ENCODE peak calls at places on chromosome 7, in ten cellular contexts. Z, D, U, N, C, K, H, I, A and S are unnamed samples.

GRCh38 chr7:92810242-92810611 is 26.1 kb downstream of the CDK6 start:
- DNase-seq in Z (no peak), D (no peak), U (no peak), N (no peak), C (peak), K (no peak), H (no peak), I (no peak), A (no peak), S (no peak)

GRCh38 chr7:2030475-2031456 is 202.0 kb downstream of the MAD1L1 start:
- DNase-seq in Z (no peak), D (no peak), U (peak), N (no peak), C (no peak), K (no peak), H (no peak), I (no peak), A (no peak), S (no peak)

GRCh38 chr7:144087230-144087629 is 1.2 kb downstream of the OR2A12 start:
- DNase-seq in Z (no peak), D (no peak), U (no peak), N (no peak), C (no peak), K (no peak), H (no peak), I (no peak), A (no peak), S (no peak)

GRCh38 chr7:39952791-39953190 is 2.7 kb downstream of the CDK13 start:
- DNase-seq in Z (no peak), D (no peak), U (no peak), N (no peak), C (peak), K (no peak), H (no peak), I (no peak), A (peak), S (no peak)

GRCh38 chr7:137846588-137847417 is at the start of gene DGKI:
- DNase-seq in Z (no peak), D (peak), U (no peak), N (no peak), C (no peak), K (no peak), H (no peak), I (peak), A (no peak), S (no peak)

GRCh38 chr7:47817922-47818321 is 130.3 kb downstream of the PKD1L1 start:
- DNase-seq in Z (no peak), D (no peak), U (no peak), N (no peak), C (no peak), K (no peak), H (no peak), I (no peak), A (no peak), S (no peak)

GRCh38 chr7:35908305-35909223 is 107.7 kb downstream of the SEPTIN7 start:
- DNase-seq in Z (no peak), D (no peak), U (no peak), N (no peak), C (no peak), K (no peak), H (no peak), I (no peak), A (no peak), S (no peak)

GRCh38 chr7:46752881-46753366 is 829.0 kb downstream of the TNS3 start:
- DNase-seq in Z (no peak), D (no peak), U (no peak), N (no peak), C (peak), K (no peak), H (no peak), I (no peak), A (peak), S (no peak)

GRCh38 chr7:44638611-44639557 is 32.5 kb downstream of the OGDH start:
- DNase-seq in Z (no peak), D (peak), U (peak), N (no peak), C (peak), K (peak), H (peak), I (no peak), A (peak), S (peak)

GRCh38 chr7:129435414-129435829 is 1.2 kb downstream of the STRIP2 start:
- DNase-seq in Z (no peak), D (no peak), U (no peak), N (no peak), C (no peak), K (no peak), H (no peak), I (no peak), A (no peak), S (no peak)

GRCh38 chr7:129437190-129437589 is 3.0 kb downstream of the STRIP2 start:
- DNase-seq in Z (no peak), D (no peak), U (no peak), N (no peak), C (no peak), K (no peak), H (no peak), I (no peak), A (no peak), S (no peak)

GRCh38 chr7:129438281-129438838 is 4.1 kb downstream of the STRIP2 start:
- DNase-seq in Z (no peak), D (no peak), U (no peak), N (no peak), C (no peak), K (no peak), H (no peak), I (no peak), A (no peak), S (no peak)

GRCh38 chr7:129434846-129435318 is 650 bp downstream of the STRIP2 start:
- DNase-seq in Z (no peak), D (peak), U (no peak), N (no peak), C (peak), K (no peak), H (no peak), I (peak), A (peak), S (peak)

GRCh38 chr7:129436335-129436923 is 2.2 kb downstream of the STRIP2 start:
- DNase-seq in Z (no peak), D (no peak), U (no peak), N (no peak), C (no peak), K (no peak), H (no peak), I (no peak), A (no peak), S (peak)
- H3K27ac ChIP-seq in Z (no peak), D (no peak), U (no peak), N (no peak), C (no peak), K (peak), H (no peak), I (no peak), A (no peak), S (peak)

GRCh38 chr7:94397721-94398120 is 3.0 kb downstream of the COL1A2 start:
- DNase-seq in Z (no peak), D (no peak), U (no peak), N (no peak), C (no peak), K (no peak), H (no peak), I (no peak), A (no peak), S (no peak)
- H3K4me3 ChIP-seq in Z (peak), D (no peak), U (no peak), N (peak), C (peak), K (no peak), H (no peak), I (no peak), A (peak), S (no peak)

DNA sequence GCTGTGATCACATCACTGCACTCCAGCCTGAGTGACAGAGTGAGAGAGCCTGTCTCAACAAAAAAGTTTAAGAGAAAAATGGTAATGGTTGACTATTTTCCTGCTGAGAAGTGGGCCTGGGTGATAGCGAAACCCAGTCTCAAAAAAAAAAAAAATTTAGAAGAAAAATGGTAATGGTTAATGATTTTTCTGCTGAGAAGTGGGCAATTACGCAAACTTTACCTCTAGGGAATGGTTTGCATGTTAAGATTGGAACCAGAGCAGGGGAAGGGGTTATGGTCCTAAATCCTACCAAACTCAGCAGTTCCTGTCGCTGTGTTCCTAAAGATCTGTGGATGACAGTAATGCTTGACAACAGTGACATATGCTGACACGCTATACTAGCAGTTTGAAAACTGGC is 130.5 kb upstream of the RHEB start:
- DNase-seq in Z (no peak), D (no peak), U (no peak), N (no peak), C (no peak), K (no peak), H (no peak), I (no peak), A (no peak), S (no peak)
- H3K27ac ChIP-seq in Z (peak), D (no peak), U (no peak), N (peak), C (peak), K (peak), H (peak), I (no peak), A (no peak), S (no peak)

GRCh38 chr7:114924066-114924712 is 2.3 kb downstream of the MDFIC start:
- DNase-seq in Z (no peak), D (no peak), U (no peak), N (no peak), C (no peak), K (no peak), H (no peak), I (no peak), A (no peak), S (no peak)
- H3K4me3 ChIP-seq in Z (peak), D (no peak), U (peak), N (peak), C (no peak), K (peak), H (no peak), I (no peak), A (peak), S (no peak)

DNA sequence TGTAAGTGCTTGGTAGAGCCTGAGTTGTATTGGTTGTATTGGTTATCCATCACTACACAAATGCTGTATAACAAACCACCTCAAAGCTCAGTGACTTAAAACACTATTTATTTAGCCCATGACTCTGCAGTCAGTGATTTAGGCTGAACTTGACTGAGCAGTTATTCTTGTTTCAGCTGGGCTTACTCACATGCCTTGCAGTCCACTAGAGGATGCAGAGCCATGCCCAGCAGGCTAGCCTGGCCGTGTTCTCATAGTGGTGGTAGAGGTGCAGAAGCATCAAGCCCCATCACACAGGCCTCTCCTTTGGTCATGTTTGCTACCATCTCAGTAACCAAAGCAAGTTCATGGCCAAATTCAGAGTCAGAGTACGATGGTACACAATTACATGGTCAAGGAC is 43.9 kb downstream of the LUC7L2 start:
- DNase-seq in Z (no peak), D (no peak), U (no peak), N (no peak), C (no peak), K (no peak), H (no peak), I (no peak), A (no peak), S (no peak)
- H3K27ac ChIP-seq in Z (no peak), D (no peak), U (no peak), N (no peak), C (no peak), K (no peak), H (no peak), I (no peak), A (no peak), S (no peak)

DNA sequence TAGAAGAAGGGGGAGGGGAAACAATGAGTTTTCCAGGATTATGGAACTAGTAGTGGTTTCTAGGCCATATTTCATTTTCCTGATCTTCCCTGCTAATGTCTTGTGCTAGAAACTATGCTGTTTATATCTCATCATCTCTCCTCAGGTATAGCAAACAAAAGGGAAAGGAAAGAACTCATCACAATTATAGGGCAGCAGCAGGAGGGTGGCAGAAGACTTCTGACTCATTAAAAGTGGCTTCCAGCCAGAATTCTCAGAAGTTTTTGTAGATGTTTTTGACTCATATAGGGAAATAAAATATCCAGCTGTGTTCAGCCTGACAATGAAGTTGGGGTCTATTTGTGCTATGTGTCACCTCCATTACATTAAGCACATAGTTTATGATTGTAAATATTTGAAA is 6.5 kb downstream of the AHR start:
- DNase-seq in Z (peak), D (peak), U (no peak), N (no peak), C (peak), K (no peak), H (no peak), I (no peak), A (peak), S (no peak)
- H3K4me3 ChIP-seq in Z (no peak), D (no peak), U (no peak), N (peak), C (no peak), K (no peak), H (peak), I (no peak), A (peak), S (no peak)